ENCODE peak calls at places on chromosomes 12 and 14, in ten cellular contexts. One of them, this sample, is unnamed.
A peak's percentile ranks its signal among the peaks of the same experiment; 100 is the strongest.

GRCh38 chr12:20214286-20214685 is 154.1 kb upstream of the PDE3A start:
- DNase-seq in WERI-Rb-1: no peak
- DNase-seq in ascending aorta: no peak
- DNase-seq in fibroblast of the aortic adventitia: peak; percentile 33
- DNase-seq in uterus: no peak
- DNase-seq in bronchial epithelial cell: no peak
- DNase-seq in sigmoid colon: no peak
- DNase-seq in astrocyte of the spinal cord: peak; percentile 25
- DNase-seq in GM12864: no peak
- DNase-seq in pancreas: no peak
- DNase-seq in this sample: no peak

GRCh38 chr12:1932264-1932777 is 13.9 kb upstream of the CACNA2D4 start:
- DNase-seq in WERI-Rb-1: no peak
- DNase-seq in ascending aorta: peak; percentile 83
- DNase-seq in fibroblast of the aortic adventitia: peak; percentile 75
- DNase-seq in uterus: peak; percentile 63
- DNase-seq in bronchial epithelial cell: no peak
- DNase-seq in sigmoid colon: peak; percentile 95
- DNase-seq in astrocyte of the spinal cord: peak; percentile 37
- DNase-seq in GM12864: no peak
- DNase-seq in pancreas: no peak
- DNase-seq in this sample: peak; percentile 84

GRCh38 chr12:52074006-52074405 is 4.2 kb downstream of the ATG101 start:
- DNase-seq in WERI-Rb-1: no peak
- DNase-seq in ascending aorta: no peak
- DNase-seq in fibroblast of the aortic adventitia: peak; percentile 31
- DNase-seq in uterus: no peak
- DNase-seq in bronchial epithelial cell: no peak
- DNase-seq in sigmoid colon: no peak
- DNase-seq in astrocyte of the spinal cord: peak; percentile 70
- DNase-seq in GM12864: no peak
- DNase-seq in pancreas: no peak
- DNase-seq in this sample: no peak

GRCh38 chr12:11651377-11651776 is 1.9 kb downstream of the ETV6 start:
- DNase-seq in WERI-Rb-1: no peak
- DNase-seq in ascending aorta: no peak
- DNase-seq in fibroblast of the aortic adventitia: no peak
- DNase-seq in uterus: no peak
- DNase-seq in bronchial epithelial cell: no peak
- DNase-seq in sigmoid colon: no peak
- DNase-seq in astrocyte of the spinal cord: no peak
- DNase-seq in GM12864: no peak
- DNase-seq in pancreas: no peak
- DNase-seq in this sample: no peak

GRCh38 chr12:77537648-77538047 is 293.0 kb upstream of the NAV3 start:
- DNase-seq in WERI-Rb-1: no peak
- DNase-seq in ascending aorta: no peak
- DNase-seq in fibroblast of the aortic adventitia: no peak
- DNase-seq in uterus: no peak
- DNase-seq in bronchial epithelial cell: peak; percentile 39
- DNase-seq in sigmoid colon: no peak
- DNase-seq in astrocyte of the spinal cord: no peak
- DNase-seq in GM12864: no peak
- DNase-seq in pancreas: no peak
- DNase-seq in this sample: no peak

GRCh38 chr14:105019861-105020814 is 745 bp downstream of the CDCA4 start:
- DNase-seq in WERI-Rb-1: no peak
- DNase-seq in ascending aorta: peak; percentile 69
- DNase-seq in fibroblast of the aortic adventitia: no peak
- DNase-seq in uterus: peak; percentile 40
- DNase-seq in bronchial epithelial cell: no peak
- DNase-seq in sigmoid colon: no peak
- DNase-seq in astrocyte of the spinal cord: peak; percentile 41
- DNase-seq in GM12864: no peak
- DNase-seq in pancreas: peak; percentile 33
- DNase-seq in this sample: no peak

GRCh38 chr12:130110910-130111309 is 51.4 kb upstream of the FZD10 start:
- DNase-seq in WERI-Rb-1: no peak
- DNase-seq in ascending aorta: no peak
- DNase-seq in fibroblast of the aortic adventitia: no peak
- DNase-seq in uterus: no peak
- DNase-seq in bronchial epithelial cell: no peak
- DNase-seq in sigmoid colon: no peak
- DNase-seq in astrocyte of the spinal cord: no peak
- DNase-seq in GM12864: no peak
- DNase-seq in pancreas: no peak
- DNase-seq in this sample: no peak

GRCh38 chr14:68306265-68306933 is 486.5 kb downstream of the ZFP36L1 start:
- DNase-seq in WERI-Rb-1: no peak
- DNase-seq in ascending aorta: no peak
- DNase-seq in fibroblast of the aortic adventitia: no peak
- DNase-seq in uterus: no peak
- DNase-seq in bronchial epithelial cell: peak; percentile 35
- DNase-seq in sigmoid colon: no peak
- DNase-seq in astrocyte of the spinal cord: no peak
- DNase-seq in GM12864: peak; percentile 70
- DNase-seq in pancreas: no peak
- DNase-seq in this sample: no peak

GRCh38 chr12:94768398-94769039 is 118.2 kb upstream of the TMCC3 start:
- DNase-seq in WERI-Rb-1: no peak
- DNase-seq in ascending aorta: no peak
- DNase-seq in fibroblast of the aortic adventitia: peak; percentile 6
- DNase-seq in uterus: no peak
- DNase-seq in bronchial epithelial cell: no peak
- DNase-seq in sigmoid colon: no peak
- DNase-seq in astrocyte of the spinal cord: peak; percentile 25
- DNase-seq in GM12864: no peak
- DNase-seq in pancreas: no peak
- DNase-seq in this sample: no peak

GRCh38 chr12:120759591-120760348 is 34.1 kb downstream of the ACADS start:
- DNase-seq in WERI-Rb-1: no peak
- DNase-seq in ascending aorta: no peak
- DNase-seq in fibroblast of the aortic adventitia: no peak
- DNase-seq in uterus: no peak
- DNase-seq in bronchial epithelial cell: peak; percentile 76
- DNase-seq in sigmoid colon: no peak
- DNase-seq in astrocyte of the spinal cord: no peak
- DNase-seq in GM12864: no peak
- DNase-seq in pancreas: no peak
- DNase-seq in this sample: peak; percentile 84

GRCh38 chr14:99792551-99793212 is 531 bp upstream of the EML1 start:
- DNase-seq in WERI-Rb-1: peak; percentile 33
- DNase-seq in ascending aorta: no peak
- DNase-seq in fibroblast of the aortic adventitia: peak; percentile 36
- DNase-seq in uterus: no peak
- DNase-seq in bronchial epithelial cell: peak; percentile 4
- DNase-seq in sigmoid colon: peak; percentile 82
- DNase-seq in astrocyte of the spinal cord: peak; percentile 31
- DNase-seq in GM12864: no peak
- DNase-seq in pancreas: peak; percentile 29
- DNase-seq in this sample: peak; percentile 86

GRCh38 chr12:132866251-132866828 is 21.1 kb downstream of the CHFR start:
- DNase-seq in WERI-Rb-1: no peak
- DNase-seq in ascending aorta: no peak
- DNase-seq in fibroblast of the aortic adventitia: peak; percentile 57
- DNase-seq in uterus: no peak
- DNase-seq in bronchial epithelial cell: peak; percentile 74
- DNase-seq in sigmoid colon: no peak
- DNase-seq in astrocyte of the spinal cord: peak; percentile 15
- DNase-seq in GM12864: no peak
- DNase-seq in pancreas: no peak
- DNase-seq in this sample: peak; percentile 32

GRCh38 chr12:28550757-28551381 is 360.6 kb downstream of the CCDC91 start:
- DNase-seq in WERI-Rb-1: no peak
- DNase-seq in ascending aorta: no peak
- DNase-seq in fibroblast of the aortic adventitia: peak; percentile 83
- DNase-seq in uterus: no peak
- DNase-seq in bronchial epithelial cell: peak; percentile 84
- DNase-seq in sigmoid colon: no peak
- DNase-seq in astrocyte of the spinal cord: peak; percentile 83
- DNase-seq in GM12864: no peak
- DNase-seq in pancreas: no peak
- DNase-seq in this sample: no peak

GRCh38 chr12:2256453-2256852 is 203.7 kb downstream of the CACNA1C start:
- DNase-seq in WERI-Rb-1: no peak
- DNase-seq in ascending aorta: no peak
- DNase-seq in fibroblast of the aortic adventitia: no peak
- DNase-seq in uterus: no peak
- DNase-seq in bronchial epithelial cell: no peak
- DNase-seq in sigmoid colon: no peak
- DNase-seq in astrocyte of the spinal cord: peak; percentile 47
- DNase-seq in GM12864: no peak
- DNase-seq in pancreas: no peak
- DNase-seq in this sample: no peak

GRCh38 chr14:105083926-105084685 is 18.9 kb upstream of the GPR132 start:
- DNase-seq in WERI-Rb-1: no peak
- DNase-seq in ascending aorta: peak; percentile 57
- DNase-seq in fibroblast of the aortic adventitia: no peak
- DNase-seq in uterus: no peak
- DNase-seq in bronchial epithelial cell: no peak
- DNase-seq in sigmoid colon: peak; percentile 47
- DNase-seq in astrocyte of the spinal cord: no peak
- DNase-seq in GM12864: no peak
- DNase-seq in pancreas: no peak
- DNase-seq in this sample: no peak

GRCh38 chr14:75521415-75522199 is 662 bp upstream of the BATF start:
- DNase-seq in WERI-Rb-1: no peak
- DNase-seq in ascending aorta: no peak
- DNase-seq in fibroblast of the aortic adventitia: no peak
- DNase-seq in uterus: no peak
- DNase-seq in bronchial epithelial cell: no peak
- DNase-seq in sigmoid colon: no peak
- DNase-seq in astrocyte of the spinal cord: no peak
- DNase-seq in GM12864: no peak
- DNase-seq in pancreas: no peak
- DNase-seq in this sample: no peak
- H3K4me3 ChIP-seq in WERI-Rb-1: no peak overlapping the region
- H3K4me3 ChIP-seq in ascending aorta: no peak overlapping the region
- H3K4me3 ChIP-seq in fibroblast of the aortic adventitia: no peak overlapping the region
- H3K4me3 ChIP-seq in uterus: no peak overlapping the region
- H3K4me3 ChIP-seq in bronchial epithelial cell: no peak overlapping the region
- H3K4me3 ChIP-seq in sigmoid colon: no peak overlapping the region
- H3K4me3 ChIP-seq in astrocyte of the spinal cord: no peak overlapping the region
- H3K4me3 ChIP-seq in GM12864: peak overlapping the region; percentile 88
- H3K4me3 ChIP-seq in pancreas: no peak overlapping the region
- H3K4me3 ChIP-seq in this sample: no peak overlapping the region

GRCh38 chr12:80598004-80598606 is 109.3 kb upstream of the MYF6 start:
- DNase-seq in WERI-Rb-1: no peak
- DNase-seq in ascending aorta: no peak
- DNase-seq in fibroblast of the aortic adventitia: peak; percentile 86
- DNase-seq in uterus: no peak
- DNase-seq in bronchial epithelial cell: peak; percentile 78
- DNase-seq in sigmoid colon: no peak
- DNase-seq in astrocyte of the spinal cord: peak; percentile 75
- DNase-seq in GM12864: no peak
- DNase-seq in pancreas: no peak
- DNase-seq in this sample: no peak
- TF ChIP-seq CTCF in WERI-Rb-1: no peak
- TF ChIP-seq CTCF in ascending aorta: peak; percentile 15
- TF ChIP-seq CTCF in fibroblast of the aortic adventitia: peak; percentile 64
- TF ChIP-seq CTCF in uterus: peak; percentile 21
- TF ChIP-seq CTCF in bronchial epithelial cell: peak; percentile 21
- TF ChIP-seq CTCF in sigmoid colon: peak; percentile 27
- TF ChIP-seq CTCF in astrocyte of the spinal cord: peak; percentile 47
- TF ChIP-seq CTCF in GM12864: peak; percentile 19
- TF ChIP-seq CTCF in pancreas: peak; percentile 17
- TF ChIP-seq CTCF in this sample: no peak

GRCh38 chr14:51495319-51495718 is 156.4 kb upstream of the FRMD6 start:
- DNase-seq in WERI-Rb-1: no peak
- DNase-seq in ascending aorta: no peak
- DNase-seq in fibroblast of the aortic adventitia: no peak
- DNase-seq in uterus: no peak
- DNase-seq in bronchial epithelial cell: no peak
- DNase-seq in sigmoid colon: no peak
- DNase-seq in astrocyte of the spinal cord: no peak
- DNase-seq in GM12864: no peak
- DNase-seq in pancreas: no peak
- DNase-seq in this sample: no peak
- H3K4me3 ChIP-seq in WERI-Rb-1: no peak overlapping the region
- H3K4me3 ChIP-seq in ascending aorta: no peak overlapping the region
- H3K4me3 ChIP-seq in fibroblast of the aortic adventitia: no peak overlapping the region
- H3K4me3 ChIP-seq in uterus: no peak overlapping the region
- H3K4me3 ChIP-seq in bronchial epithelial cell: no peak overlapping the region
- H3K4me3 ChIP-seq in sigmoid colon: no peak overlapping the region
- H3K4me3 ChIP-seq in astrocyte of the spinal cord: no peak overlapping the region
- H3K4me3 ChIP-seq in GM12864: no peak overlapping the region
- H3K4me3 ChIP-seq in pancreas: no peak overlapping the region
- H3K4me3 ChIP-seq in this sample: no peak overlapping the region

GRCh38 chr14:61925043-61925442 is 162.8 kb downstream of the SNAPC1 start:
- DNase-seq in WERI-Rb-1: peak; percentile 65
- DNase-seq in ascending aorta: no peak
- DNase-seq in fibroblast of the aortic adventitia: no peak
- DNase-seq in uterus: no peak
- DNase-seq in bronchial epithelial cell: peak; percentile 56
- DNase-seq in sigmoid colon: no peak
- DNase-seq in astrocyte of the spinal cord: peak; percentile 45
- DNase-seq in GM12864: peak; percentile 7
- DNase-seq in pancreas: no peak
- DNase-seq in this sample: no peak

GRCh38 chr14:61927521-61927920 is 165.3 kb downstream of the SNAPC1 start:
- DNase-seq in WERI-Rb-1: no peak
- DNase-seq in ascending aorta: no peak
- DNase-seq in fibroblast of the aortic adventitia: peak; percentile 19
- DNase-seq in uterus: no peak
- DNase-seq in bronchial epithelial cell: peak; percentile 91
- DNase-seq in sigmoid colon: no peak
- DNase-seq in astrocyte of the spinal cord: peak; percentile 63
- DNase-seq in GM12864: no peak
- DNase-seq in pancreas: no peak
- DNase-seq in this sample: no peak

GRCh38 chr14:61925732-61926445 is 163.7 kb downstream of the SNAPC1 start:
- DNase-seq in WERI-Rb-1: no peak
- DNase-seq in ascending aorta: no peak
- DNase-seq in fibroblast of the aortic adventitia: no peak
- DNase-seq in uterus: no peak
- DNase-seq in bronchial epithelial cell: no peak
- DNase-seq in sigmoid colon: no peak
- DNase-seq in astrocyte of the spinal cord: peak; percentile 16
- DNase-seq in GM12864: no peak
- DNase-seq in pancreas: no peak
- DNase-seq in this sample: no peak

GRCh38 chr14:61927015-61927414 is 164.8 kb downstream of the SNAPC1 start:
- DNase-seq in WERI-Rb-1: no peak
- DNase-seq in ascending aorta: no peak
- DNase-seq in fibroblast of the aortic adventitia: peak; percentile 20
- DNase-seq in uterus: no peak
- DNase-seq in bronchial epithelial cell: peak; percentile 90
- DNase-seq in sigmoid colon: no peak
- DNase-seq in astrocyte of the spinal cord: peak; percentile 60
- DNase-seq in GM12864: no peak
- DNase-seq in pancreas: no peak
- DNase-seq in this sample: no peak

GRCh38 chr14:61923348-61923747 is 161.1 kb downstream of the SNAPC1 start:
- DNase-seq in WERI-Rb-1: peak; percentile 22
- DNase-seq in ascending aorta: no peak
- DNase-seq in fibroblast of the aortic adventitia: peak; percentile 7
- DNase-seq in uterus: no peak
- DNase-seq in bronchial epithelial cell: peak; percentile 24
- DNase-seq in sigmoid colon: no peak
- DNase-seq in astrocyte of the spinal cord: peak; percentile 7
- DNase-seq in GM12864: no peak
- DNase-seq in pancreas: no peak
- DNase-seq in this sample: no peak
- TF ChIP-seq CTCF in WERI-Rb-1: peak; percentile 49
- TF ChIP-seq CTCF in ascending aorta: no peak
- TF ChIP-seq CTCF in fibroblast of the aortic adventitia: peak; percentile 8
- TF ChIP-seq CTCF in uterus: no peak
- TF ChIP-seq CTCF in bronchial epithelial cell: peak; percentile 25
- TF ChIP-seq CTCF in sigmoid colon: no peak
- TF ChIP-seq CTCF in astrocyte of the spinal cord: peak; percentile 35
- TF ChIP-seq CTCF in GM12864: peak; percentile 29
- TF ChIP-seq CTCF in pancreas: no peak
- TF ChIP-seq CTCF in this sample: no peak

GRCh38 chr12:106987846-106988245 is 900 bp upstream of the MTERF2 start:
- DNase-seq in WERI-Rb-1: no peak
- DNase-seq in ascending aorta: no peak
- DNase-seq in fibroblast of the aortic adventitia: no peak
- DNase-seq in uterus: no peak
- DNase-seq in bronchial epithelial cell: peak; percentile 14
- DNase-seq in sigmoid colon: no peak
- DNase-seq in astrocyte of the spinal cord: no peak
- DNase-seq in GM12864: no peak
- DNase-seq in pancreas: no peak
- DNase-seq in this sample: no peak
- H3K4me3 ChIP-seq in WERI-Rb-1: no peak overlapping the region
- H3K4me3 ChIP-seq in ascending aorta: peak overlapping the region; percentile 69
- H3K4me3 ChIP-seq in fibroblast of the aortic adventitia: no peak overlapping the region
- H3K4me3 ChIP-seq in uterus: no peak overlapping the region
- H3K4me3 ChIP-seq in bronchial epithelial cell: no peak overlapping the region
- H3K4me3 ChIP-seq in sigmoid colon: no peak overlapping the region
- H3K4me3 ChIP-seq in astrocyte of the spinal cord: no peak overlapping the region
- H3K4me3 ChIP-seq in GM12864: no peak overlapping the region
- H3K4me3 ChIP-seq in pancreas: no peak overlapping the region
- H3K4me3 ChIP-seq in this sample: no peak overlapping the region

This sample was measured in lower leg skin.